ENCODE peak calls at places on chromosome 6, in nine cellular contexts. H is adipocyte; V is activated T-helper 2 cell treated with anti-CD3 and anti-CD28 coated beads, Interferon-gamma antibody, Interleukin-2, Interleukin-4, amounts not matched to agents 10 μg/mL and 5 μg/mL and 100 μg/mL, durations not matched to agents 14 hours and 24 hours and 36 hours; X is stimulated activated CD8-positive, alpha-beta memory T cell treated with anti-CD3 and anti-CD28 coated beads, Interleukin-2, amount 100 ng/mL, for 48 hours; J is ACHN; G is activated B cell treated with CpG ODN at 0.5 μM for 24 hours; U is HTR-8/SVneo; I is activated CD4-positive, alpha-beta T cell treated with anti-CD3 and anti-CD28 coated beads, Interleukin-2, amount 50 U/mL, for 1 hour; W is lower lobe of right lung. S is an unnamed sample.

GRCh38 chr6:114735118-114735730 is 392.4 kb upstream of the HS3ST5 start:
- DNase-seq in J (no peak), U (peak; percentile 1), V (no peak), H (peak; percentile 59), I (no peak), G (no peak), W (no peak), X (no peak), S (peak; percentile 22)

GRCh38 chr6:151121900-151122299 is 117.9 kb upstream of the AKAP12 start:
- DNase-seq in X (no peak), I (no peak), H (no peak), G (no peak), J (no peak), V (no peak), W (no peak), U (no peak), S (no peak)

GRCh38 chr6:154732824-154733609 is at the start of gene SCAF8:
- DNase-seq in J (peak; percentile 79), I (peak; percentile 83), V (peak; percentile 83), H (peak; percentile 95), X (peak; percentile 72), W (peak; percentile 91), G (peak; percentile 94), U (peak; percentile 75), S (peak; percentile 84)

GRCh38 chr6:139308936-139309603 is 17.3 kb upstream of the TXLNB start:
- DNase-seq in I (no peak), H (peak; percentile 43), G (no peak), V (no peak), W (no peak), X (no peak), U (no peak), J (no peak), S (no peak)

GRCh38 chr6:44001318-44001868 is 125.9 kb downstream of the MRPL14 start:
- DNase-seq in G (no peak), U (no peak), V (peak; percentile 22), I (no peak), W (peak; percentile 68), J (peak; percentile 34), H (peak; percentile 37), X (peak; percentile 17), S (peak; percentile 85)

GRCh38 chr6:87785229-87785862 is 83.3 kb upstream of the AKIRIN2 start:
- DNase-seq in X (no peak), G (no peak), V (no peak), W (no peak), J (no peak), U (no peak), H (no peak), I (no peak), S (no peak)

GRCh38 chr6:140572129-140572528 is 1197.7 kb upstream of the CITED2 start:
- DNase-seq in V (no peak), I (no peak), W (no peak), X (no peak), U (peak; percentile 5), J (no peak), H (peak; percentile 91), G (no peak), S (no peak)

GRCh38 chr6:82176616-82177015 is 70.9 kb downstream of the IBTK start:
- DNase-seq in W (no peak), G (no peak), I (no peak), J (no peak), H (peak; percentile 25), V (no peak), U (no peak), X (no peak), S (no peak)

GRCh38 chr6:25503686-25504085 is 148.3 kb upstream of the SCGN start:
- DNase-seq in U (no peak), W (no peak), I (no peak), X (no peak), H (no peak), V (no peak), G (no peak), J (no peak), S (no peak)

GRCh38 chr6:32845381-32845884 is 1.6 kb upstream of the PSMB8 start:
- DNase-seq in U (no peak), I (peak; percentile 41), X (no peak), H (no peak), J (no peak), G (peak; percentile 50), W (no peak), V (peak; percentile 58), S (no peak)

GRCh38 chr6:144696610-144697376 is 411.7 kb downstream of the UTRN start:
- DNase-seq in J (no peak), V (no peak), G (no peak), W (no peak), X (no peak), H (no peak), I (no peak), U (no peak), S (no peak)

GRCh38 chr6:138607478-138608433 is 108.5 kb upstream of the NHSL1 start:
- DNase-seq in I (no peak), V (no peak), H (no peak), J (no peak), U (no peak), W (no peak), X (no peak), G (no peak), S (no peak)

GRCh38 chr6:167506443-167507231 is 181.8 kb downstream of the TTLL2 start:
- DNase-seq in H (no peak), V (no peak), G (no peak), I (no peak), X (no peak), U (no peak), W (no peak), J (no peak), S (no peak)

GRCh38 chr6:4906942-4907300 is 96.9 kb downstream of the RPP40 start:
- DNase-seq in X (no peak), W (no peak), H (no peak), U (no peak), V (no peak), I (no peak), G (no peak), J (no peak), S (no peak)

GRCh38 chr6:108968325-108968724 is 120.1 kb downstream of the ARMC2 start:
- DNase-seq in X (no peak), G (no peak), W (no peak), I (no peak), H (no peak), J (no peak), V (no peak), U (no peak), S (peak; percentile 65)

GRCh38 chr6:155256122-155256795 is 7.6 kb upstream of the CLDN20 start:
- DNase-seq in I (no peak), G (no peak), X (no peak), W (no peak), V (no peak), H (no peak), J (no peak), U (no peak), S (no peak)

GRCh38 chr6:135465307-135465706 is 32.2 kb downstream of the AHI1 start:
- DNase-seq in G (no peak), W (no peak), H (no peak), V (no peak), X (no peak), J (no peak), U (no peak), I (no peak), S (no peak)

GRCh38 chr6:29826271-29826670 is 1.4 kb upstream of the HLA-G start:
- DNase-seq in I (no peak), G (no peak), J (peak; percentile 6), U (no peak), V (no peak), X (no peak), W (no peak), H (no peak), S (no peak)

GRCh38 chr6:110617057-110617456 is 140.6 kb upstream of the SLC22A16 start:
- DNase-seq in U (no peak), X (no peak), G (no peak), I (no peak), H (no peak), W (no peak), J (no peak), V (no peak), S (no peak)

GRCh38 chr6:27765028-27765427 is 147.2 kb downstream of the OR2B2 start:
- DNase-seq in V (no peak), H (no peak), W (no peak), U (no peak), G (no peak), X (no peak), J (no peak), I (no peak), S (no peak)

GRCh38 chr6:161100072-161100471 is 108.5 kb downstream of the MAP3K4 start:
- DNase-seq in U (no peak), J (peak; percentile 89), G (no peak), W (no peak), I (no peak), V (no peak), X (no peak), H (no peak), S (no peak)

GRCh38 chr6:3005874-3006273 is 6.2 kb downstream of the NQO2 start:
- DNase-seq in I (no peak), U (no peak), X (no peak), H (no peak), V (no peak), J (no peak), W (no peak), G (no peak), S (no peak)

GRCh38 chr6:12094689-12095088 is 82.6 kb downstream of the HIVEP1 start:
- DNase-seq in X (no peak), V (no peak), G (no peak), H (no peak), U (no peak), I (no peak), W (no peak), J (no peak), S (no peak)

GRCh38 chr6:163536770-163537169 is 122.3 kb downstream of the QKI start:
- DNase-seq in I (no peak), W (no peak), V (no peak), J (peak; percentile 29), X (no peak), U (no peak), G (no peak), H (no peak), S (no peak)

GRCh38 chr6:150347845-150348244 is 21.0 kb upstream of the IYD start:
- DNase-seq in I (no peak), X (no peak), H (no peak), J (no peak), U (no peak), W (no peak), V (no peak), G (peak; percentile 23), S (no peak)

GRCh38 chr6:157629220-157629619 is 193.8 kb upstream of the SNX9 start:
- DNase-seq in H (peak; percentile 18), U (no peak), W (no peak), J (no peak), X (no peak), G (no peak), I (no peak), V (no peak), S (peak; percentile 47)

GRCh38 chr6:34982424-34982852 is 93.4 kb downstream of the ANKS1A start:
- DNase-seq in H (peak; percentile 39), J (peak; percentile 19), G (no peak), I (no peak), X (no peak), V (no peak), W (no peak), U (peak; percentile 27), S (no peak)

GRCh38 chr6:129186988-129187387 is 304.1 kb downstream of the LAMA2 start:
- DNase-seq in X (no peak), H (peak; percentile 70), I (no peak), W (no peak), U (peak; percentile 32), J (peak; percentile 48), V (no peak), G (no peak), S (no peak)

GRCh38 chr6:90003941-90004340 is 109.7 kb downstream of the GJA10 start:
- DNase-seq in V (no peak), J (no peak), G (no peak), U (no peak), X (no peak), W (no peak), H (peak; percentile 24), I (no peak), S (no peak)

GRCh38 chr6:80088637-80089036 is 17.8 kb upstream of the BCKDHB start:
- DNase-seq in I (no peak), U (no peak), G (no peak), V (no peak), X (no peak), J (no peak), W (no peak), H (no peak), S (no peak)

GRCh38 chr6:97697450-97697849 is 414.4 kb upstream of the MMS22L start:
- DNase-seq in G (no peak), J (peak; percentile 25), X (no peak), W (no peak), I (no peak), H (no peak), U (no peak), V (no peak), S (no peak)